ENCODE peak calls at places on chromosomes 4 and X, in six cellular contexts. One of them, this sample, is unnamed.

GRCh38 chr4:84878090-84878489 is 88.4 kb downstream of the WDFY3 start:
- DNase-seq in tibial nerve: no peak
- DNase-seq in NAMALWA: no peak
- DNase-seq in NCI-H1105: no peak
- DNase-seq in CD4-positive, alpha-beta memory T cell: no peak
- DNase-seq in astrocyte of the spinal cord: peak
- DNase-seq in this sample: no peak

GRCh38 chr4:185201983-185202962 is 1.5 kb downstream of the CFAP97 start:
- DNase-seq in tibial nerve: no peak
- DNase-seq in NAMALWA: peak
- DNase-seq in NCI-H1105: no peak
- DNase-seq in CD4-positive, alpha-beta memory T cell: peak
- DNase-seq in astrocyte of the spinal cord: no peak
- DNase-seq in this sample: no peak

GRCh38 chrX:53018627-53019026 is 30.0 kb upstream of the GPR173 start:
- DNase-seq in tibial nerve: no peak
- DNase-seq in NAMALWA: no peak
- DNase-seq in NCI-H1105: no peak
- DNase-seq in CD4-positive, alpha-beta memory T cell: no peak
- DNase-seq in astrocyte of the spinal cord: no peak
- DNase-seq in this sample: peak

GRCh38 chr4:6469898-6470501 is 2.4 kb downstream of the PPP2R2C start:
- DNase-seq in tibial nerve: no peak
- DNase-seq in NAMALWA: no peak
- DNase-seq in NCI-H1105: no peak
- DNase-seq in CD4-positive, alpha-beta memory T cell: no peak
- DNase-seq in astrocyte of the spinal cord: no peak
- DNase-seq in this sample: no peak

GRCh38 chrX:125694171-125694570 is 374.5 kb downstream of the TEX13C start:
- DNase-seq in tibial nerve: no peak
- DNase-seq in NAMALWA: no peak
- DNase-seq in NCI-H1105: no peak
- DNase-seq in CD4-positive, alpha-beta memory T cell: no peak
- DNase-seq in astrocyte of the spinal cord: no peak
- DNase-seq in this sample: no peak

GRCh38 chr4:15003891-15004700 is 1.8 kb downstream of the CPEB2 start:
- DNase-seq in tibial nerve: peak
- DNase-seq in NAMALWA: peak
- DNase-seq in NCI-H1105: no peak
- DNase-seq in CD4-positive, alpha-beta memory T cell: peak
- DNase-seq in astrocyte of the spinal cord: no peak
- DNase-seq in this sample: no peak

GRCh38 chrX:119067023-119067739 is 5.6 kb upstream of the CT47C1 start:
- DNase-seq in tibial nerve: peak
- DNase-seq in NAMALWA: peak
- DNase-seq in NCI-H1105: peak
- DNase-seq in CD4-positive, alpha-beta memory T cell: peak
- DNase-seq in astrocyte of the spinal cord: peak
- DNase-seq in this sample: peak

GRCh38 chr4:13642163-13642562 is 14.6 kb upstream of the BOD1L1 start:
- DNase-seq in tibial nerve: no peak
- DNase-seq in NAMALWA: no peak
- DNase-seq in NCI-H1105: no peak
- DNase-seq in CD4-positive, alpha-beta memory T cell: no peak
- DNase-seq in astrocyte of the spinal cord: peak
- DNase-seq in this sample: no peak

GRCh38 chr4:157204634-157205244 is 15.8 kb upstream of the GRIA2 start:
- DNase-seq in tibial nerve: no peak
- DNase-seq in NAMALWA: peak
- DNase-seq in NCI-H1105: no peak
- DNase-seq in CD4-positive, alpha-beta memory T cell: no peak
- DNase-seq in astrocyte of the spinal cord: no peak
- DNase-seq in this sample: no peak

GRCh38 chr4:16269742-16270522 is 43.7 kb upstream of the TAPT1 start:
- DNase-seq in tibial nerve: peak
- DNase-seq in NAMALWA: no peak
- DNase-seq in NCI-H1105: no peak
- DNase-seq in CD4-positive, alpha-beta memory T cell: no peak
- DNase-seq in astrocyte of the spinal cord: peak
- DNase-seq in this sample: no peak